ENCODE peak calls at places on chromosomes 12 and 14, in nine cellular contexts. X is endothelial cell of umbilical vein, Y is pancreas, V is AG04450, B is adrenal gland, W is cardiac fibroblast, M is MM.1S, H is fibroblast of mammary gland, P is fibroblast of pulmonary artery. D is an unnamed sample.

GRCh38 chr12:90854136-90854689 is 100.8 kb downstream of the CCER1 start:
- DNase-seq in M (peak), B (no peak), W (peak), H (peak), X (peak), V (peak), Y (no peak), P (peak), D (peak)

GRCh38 chr12:93704122-93704521 is 26.9 kb downstream of the CRADD start:
- DNase-seq in H (peak), M (no peak), B (no peak), X (no peak), Y (no peak), W (no peak), P (no peak), V (no peak), D (no peak)

GRCh38 chr12:106030210-106031175 is 108.3 kb downstream of the NUAK1 start:
- DNase-seq in P (peak), V (peak), M (peak), W (peak), Y (no peak), X (peak), H (peak), B (no peak), D (peak)

GRCh38 chr14:101113108-101113612 is 209.6 kb upstream of the RTL1 start:
- DNase-seq in V (no peak), P (no peak), H (no peak), Y (no peak), M (no peak), W (no peak), X (no peak), B (no peak), D (no peak)

GRCh38 chr12:45342171-45342570 is 126.3 kb downstream of the ANO6 start:
- DNase-seq in Y (no peak), V (no peak), H (no peak), B (no peak), X (no peak), P (no peak), M (no peak), W (no peak), D (no peak)

GRCh38 chr14:94769413-94770250 is at the start of gene GSC:
- DNase-seq in M (peak), H (peak), W (peak), X (peak), B (peak), Y (peak), P (peak), V (no peak), D (peak)

GRCh38 chr14:48563465-48563864 is 888.1 kb upstream of the MDGA2 start:
- DNase-seq in M (no peak), P (no peak), Y (no peak), V (no peak), B (no peak), X (no peak), H (no peak), W (peak), D (no peak)

GRCh38 chr12:127607146-127607725 is 659.7 kb upstream of the TMEM132C start:
- DNase-seq in H (no peak), V (no peak), P (no peak), Y (no peak), B (no peak), X (no peak), W (no peak), M (no peak), D (no peak)

GRCh38 chr14:80059041-80059440 is 152.3 kb downstream of the DIO2 start:
- DNase-seq in V (peak), B (no peak), W (peak), M (no peak), P (no peak), H (no peak), Y (no peak), X (no peak), D (peak)

GRCh38 chr12:22046090-22046967 is at the start of gene CMAS:
- DNase-seq in B (peak), W (peak), P (peak), V (peak), X (peak), Y (peak), H (peak), M (peak), D (peak)

GRCh38 chr12:70692681-70693288 is 55.6 kb upstream of the PTPRB start:
- DNase-seq in B (no peak), X (peak), H (peak), Y (no peak), M (peak), W (peak), V (no peak), P (peak), D (peak)

DNA sequence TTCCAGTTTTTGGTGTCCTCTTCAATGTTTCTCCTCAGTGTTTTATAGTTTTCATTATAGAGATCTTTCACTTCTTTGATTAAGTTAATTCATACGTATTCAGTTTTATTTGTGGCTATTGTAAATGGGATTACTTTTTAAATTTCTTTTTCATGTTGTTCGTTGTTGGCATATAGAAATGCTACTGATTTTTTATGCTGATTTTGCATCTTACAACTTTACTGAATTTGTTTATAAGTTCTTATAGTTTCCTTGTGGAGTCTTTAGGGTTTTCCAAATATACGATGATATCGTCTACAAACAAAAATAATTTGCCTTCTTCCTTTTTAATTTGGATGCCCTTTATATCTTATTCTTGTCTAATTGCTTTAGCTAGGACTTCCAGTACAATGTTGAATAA is 9.7 kb upstream of the SDR9C7 start:
- DNase-seq in M (no peak), P (no peak), X (no peak), B (no peak), V (no peak), Y (no peak), H (no peak), W (no peak), D (no peak)
- TF ChIP-seq CTCF in M (no peak), P (no peak), X (no peak), B (no peak), V (no peak), Y (no peak), H (no peak), W (no peak), D (no peak)

GRCh38 chr12:113130457-113131135 is 5.0 kb downstream of the RASAL1 start:
- DNase-seq in P (no peak), W (no peak), B (peak), M (no peak), V (no peak), Y (peak), X (no peak), H (no peak), D (no peak)
- H3K4me3 ChIP-seq in P (no peak), W (no peak), B (no peak), M (no peak), V (no peak), Y (no peak), X (no peak), H (no peak), D (no peak)

GRCh38 chr14:74698471-74698870 is 14.4 kb downstream of the AREL1 start:
- DNase-seq in W (no peak), H (no peak), M (no peak), B (no peak), Y (no peak), P (no peak), X (no peak), V (no peak), D (no peak)

GRCh38 chr14:74695406-74695805 is 17.5 kb downstream of the AREL1 start:
- DNase-seq in H (no peak), Y (no peak), V (no peak), W (no peak), X (no peak), B (no peak), M (no peak), P (no peak), D (no peak)

GRCh38 chr14:74697976-74698375 is 14.9 kb downstream of the AREL1 start:
- DNase-seq in B (no peak), X (no peak), W (no peak), Y (no peak), V (no peak), M (no peak), P (no peak), H (no peak), D (no peak)

GRCh38 chr14:74698894-74699293 is 14.0 kb downstream of the AREL1 start:
- DNase-seq in X (no peak), P (no peak), B (no peak), V (no peak), H (no peak), W (no peak), M (no peak), Y (no peak), D (no peak)

DNA sequence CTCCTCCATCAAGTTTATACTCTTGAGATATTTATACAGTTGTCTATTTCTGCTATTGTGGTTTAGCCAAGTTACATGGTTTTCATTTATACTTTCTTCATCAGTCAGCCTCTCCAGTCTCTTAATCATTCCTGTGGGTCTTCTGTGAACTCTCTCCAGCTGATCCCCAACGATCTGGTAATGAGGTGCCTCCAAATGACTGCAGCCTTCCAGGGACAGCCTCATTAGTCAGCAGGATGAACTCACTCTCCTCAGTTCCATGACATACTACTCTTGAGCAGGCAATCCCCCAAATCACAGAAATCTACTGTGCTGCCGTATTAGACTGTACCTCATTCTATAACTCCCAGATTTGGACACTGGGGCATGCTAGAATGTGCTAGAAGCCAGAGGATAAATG is 15.3 kb downstream of the AREL1 start:
- DNase-seq in P (no peak), W (peak), V (peak), X (no peak), H (peak), Y (no peak), B (no peak), M (no peak), D (peak)
- TF ChIP-seq CTCF in P (no peak), W (no peak), V (no peak), X (no peak), H (no peak), Y (no peak), B (no peak), M (no peak), D (no peak)

GRCh38 chr12:108948369-108948768 is 68.5 kb downstream of the DAO start:
- DNase-seq in H (no peak), V (no peak), P (no peak), B (no peak), W (peak), Y (no peak), M (no peak), X (no peak), D (no peak)

GRCh38 chr12:108955225-108955835 is 65.5 kb downstream of the SVOP start:
- DNase-seq in Y (no peak), W (peak), B (peak), X (peak), P (peak), V (no peak), M (no peak), H (peak), D (peak)

GRCh38 chr12:108949976-108950375 is 70.1 kb downstream of the DAO start:
- DNase-seq in V (no peak), Y (no peak), B (no peak), W (no peak), P (no peak), M (no peak), X (no peak), H (no peak), D (no peak)

GRCh38 chr12:108947097-108947496 is 67.2 kb downstream of the DAO start:
- DNase-seq in W (no peak), Y (no peak), X (no peak), M (no peak), P (no peak), B (no peak), H (no peak), V (no peak), D (no peak)

GRCh38 chr12:108950991-108951739 is 69.7 kb downstream of the SVOP start:
- DNase-seq in B (peak), Y (peak), P (peak), W (peak), M (peak), V (peak), H (peak), X (peak), D (peak)
- H3K4me3 ChIP-seq in B (no peak), Y (no peak), P (no peak), W (no peak), M (no peak), V (no peak), H (no peak), X (no peak), D (peak)

GRCh38 chr12:9114946-9115345 is 773 bp downstream of the A2M start:
- DNase-seq in P (no peak), B (no peak), Y (no peak), V (no peak), M (no peak), W (no peak), X (no peak), H (no peak), D (no peak)
- TF ChIP-seq CTCF in P (no peak), B (no peak), Y (no peak), V (no peak), M (no peak), W (no peak), X (no peak), H (no peak), D (no peak)

GRCh38 chr12:120119395-120119973 is 2.9 kb upstream of the RAB35 start:
- DNase-seq in W (peak), Y (no peak), V (peak), P (no peak), M (peak), B (no peak), H (peak), X (no peak), D (peak)
- H3K4me3 ChIP-seq in W (no peak), Y (no peak), V (no peak), P (no peak), M (no peak), B (no peak), H (no peak), X (no peak), D (no peak)

D was measured in fibroblast of the aortic adventitia.